ENCODE peak calls at places on chromosome 13, in four cellular contexts. C, Y, A and N are unnamed samples.

GRCh38 chr13:114100446-114101320 is 31.7 kb downstream of the RASA3 start:
- DNase-seq in Y (no peak), A (no peak), C (peak), N (peak)

GRCh38 chr13:113854238-113855011 is 9.5 kb downstream of the GAS6 start:
- DNase-seq in Y (peak), C (peak), A (no peak), N (peak)

GRCh38 chr13:29908411-29908810 is 58.0 kb upstream of the UBL3 start:
- DNase-seq in A (no peak), C (no peak), Y (no peak), N (no peak)

GRCh38 chr13:110229905-110230563 is 76.9 kb downstream of the COL4A1 start:
- DNase-seq in C (no peak), Y (no peak), A (no peak), N (no peak)

GRCh38 chr13:45628094-45628493 is 12.6 kb upstream of the ERICH6B start:
- DNase-seq in Y (no peak), C (no peak), A (no peak), N (no peak)

GRCh38 chr13:29753593-29754485 is 96.6 kb downstream of the UBL3 start:
- DNase-seq in Y (no peak), A (no peak), C (no peak), N (no peak)

GRCh38 chr13:39567569-39567968 is 35.4 kb downstream of the LHFPL6 start:
- DNase-seq in A (no peak), Y (no peak), C (no peak), N (no peak)

GRCh38 chr13:21310220-21310619 is 133.8 kb downstream of the MRPL57 start:
- DNase-seq in A (no peak), C (no peak), Y (no peak), N (no peak)

GRCh38 chr13:53408847-53409568 is 380.4 kb downstream of the OLFM4 start:
- DNase-seq in C (peak), Y (no peak), A (no peak), N (no peak)

GRCh38 chr13:80214521-80214941 is 126.4 kb downstream of the SPRY2 start:
- DNase-seq in Y (no peak), A (peak), C (no peak), N (no peak)

GRCh38 chr13:85186646-85187045 is 612.6 kb downstream of the SLITRK6 start:
- DNase-seq in C (no peak), A (no peak), Y (no peak), N (no peak)

GRCh38 chr13:113815151-113816058 is 48.5 kb downstream of the GAS6 start:
- DNase-seq in C (no peak), Y (peak), A (no peak), N (no peak)